ENCODE peak calls at places on chromosomes 3 and 15, in six cellular contexts. X is stomach, B is LoVo, Z is germinal center, R is LHCN-M2, A is HS-5. I is an unnamed sample.
A peak's percentile ranks its signal among the peaks of the same experiment; 100 is the strongest.

GRCh38 chr3:100045696-100046095 is 68.6 kb downstream of the FILIP1L start:
- DNase-seq in X (no peak), B (no peak), Z (no peak), R (peak; percentile 90), A (no peak), I (no peak)

GRCh38 chr3:87173071-87173470 is 54.0 kb upstream of the CHMP2B start:
- DNase-seq in X (no peak), B (no peak), Z (no peak), R (no peak), A (no peak), I (no peak)

GRCh38 chr3:10560060-10560861 is 54.9 kb upstream of the ATP2B2 start:
- DNase-seq in X (no peak), B (no peak), Z (no peak), R (no peak), A (no peak), I (no peak)

GRCh38 chr3:46420931-46421330 is 13.9 kb downstream of the CCRL2 start:
- DNase-seq in X (no peak), B (no peak), Z (no peak), R (no peak), A (no peak), I (no peak)

GRCh38 chr3:51715231-51716058 is 8.6 kb downstream of the GRM2 start:
- DNase-seq in X (peak; percentile 24), B (no peak), Z (peak; percentile 1), R (no peak), A (no peak), I (no peak)

GRCh38 chr3:9692416-9692815 is 11.2 kb upstream of the CPNE9 start:
- DNase-seq in X (no peak), B (no peak), Z (no peak), R (no peak), A (no peak), I (no peak)

GRCh38 chr15:65423977-65424679 is 1.4 kb upstream of the IGDCC4 start:
- DNase-seq in X (no peak), B (peak; percentile 13), Z (no peak), R (peak; percentile 85), A (no peak), I (no peak)

GRCh38 chr3:65126527-65127440 is 439.0 kb upstream of the ADAMTS9 start:
- DNase-seq in X (no peak), B (no peak), Z (no peak), R (peak; percentile 85), A (peak; percentile 48), I (no peak)

GRCh38 chr3:165502707-165503106 is 306.5 kb upstream of the SLITRK3 start:
- DNase-seq in X (no peak), B (no peak), Z (no peak), R (no peak), A (no peak), I (no peak)

GRCh38 chr15:39345176-39345575 is 235.7 kb upstream of the THBS1 start:
- DNase-seq in X (no peak), B (no peak), Z (no peak), R (no peak), A (no peak), I (no peak)

GRCh38 chr15:74807302-74807701 is 5.3 kb upstream of the LMAN1L start:
- DNase-seq in X (no peak), B (no peak), Z (no peak), R (no peak), A (no peak), I (no peak)

GRCh38 chr3:27630892-27631291 is 91.2 kb downstream of the EOMES start:
- DNase-seq in X (no peak), B (no peak), Z (no peak), R (peak; percentile 67), A (no peak), I (no peak)

GRCh38 chr15:94287794-94288246 is 56.5 kb downstream of the MCTP2 start:
- DNase-seq in X (peak; percentile 31), B (no peak), Z (peak; percentile 50), R (no peak), A (no peak), I (no peak)

I was measured in HepG2.